ENCODE peak calls at places on chromosomes 2 and 18, in seven cellular contexts. O is endothelial cell, A is T-helper 9 cell, N is NCI-H1436, D is Ammon's horn, F is C1 segment of cervical spinal cord, H is nucleus accumbens. T is an unnamed sample.

GRCh38 chr18:12518326-12518725 is 110.6 kb downstream of the PRELID3A start:
- DNase-seq in H (no peak), F (no peak), D (no peak), N (no peak), A (no peak), O (no peak), T (no peak)

GRCh38 chr2:173962583-173963110 is 2.5 kb downstream of the SP3 start:
- DNase-seq in H (no peak), N (no peak), O (no peak), A (no peak), F (no peak), D (no peak), T (no peak)

GRCh38 chr2:236610991-236611821 is 41.6 kb downstream of the ACKR3 start:
- DNase-seq in D (no peak), A (no peak), H (no peak), N (no peak), O (no peak), F (no peak), T (no peak)

GRCh38 chr2:29011650-29012060 is 30.6 kb downstream of the TOGARAM2 start:
- DNase-seq in N (no peak), A (peak), H (no peak), F (no peak), O (no peak), D (no peak), T (no peak)

GRCh38 chr2:224160917-224161316 is 121.8 kb upstream of the SERPINE2 start:
- DNase-seq in A (no peak), N (no peak), D (no peak), F (no peak), O (no peak), H (peak), T (no peak)

GRCh38 chr18:51278045-51278649 is 80.7 kb upstream of the MEX3C start:
- DNase-seq in A (no peak), O (peak), F (peak), N (peak), H (peak), D (peak), T (peak)

GRCh38 chr2:240570531-240571313 is 2.4 kb downstream of the RNPEPL1 start:
- DNase-seq in O (peak), A (no peak), F (no peak), N (no peak), H (no peak), D (no peak), T (no peak)

GRCh38 chr2:67436221-67436620 is 39.1 kb downstream of the ETAA1 start:
- DNase-seq in O (no peak), F (no peak), A (no peak), H (no peak), D (no peak), N (no peak), T (no peak)

GRCh38 chr2:197152451-197153228 is 157.9 kb downstream of the ANKRD44 start:
- DNase-seq in N (no peak), H (no peak), O (no peak), D (peak), F (no peak), A (no peak), T (no peak)

GRCh38 chr2:239465017-239466001 is 64.5 kb upstream of the HDAC4 start:
- DNase-seq in H (peak), D (peak), F (peak), A (no peak), N (peak), O (no peak), T (peak)

GRCh38 chr2:46385786-46386577 is 88.8 kb downstream of the EPAS1 start:
- DNase-seq in A (no peak), O (no peak), N (no peak), H (no peak), F (no peak), D (no peak), T (no peak)

GRCh38 chr2:216017365-216017764 is 4.0 kb upstream of the MREG start:
- DNase-seq in H (no peak), D (no peak), O (no peak), A (no peak), N (no peak), F (no peak), T (no peak)

GRCh38 chr2:159199751-159200465 is 86.6 kb downstream of the WDSUB1 start:
- DNase-seq in O (no peak), F (no peak), D (no peak), H (no peak), N (no peak), A (no peak), T (no peak)

GRCh38 chr18:13382683-13382989 is 164.1 kb downstream of the LDLRAD4 start:
- DNase-seq in O (no peak), N (no peak), D (no peak), A (no peak), F (no peak), H (no peak), T (peak)

GRCh38 chr18:31942301-31942998 is 478 bp downstream of the TRAPPC8 start:
- DNase-seq in O (peak), N (no peak), F (peak), A (no peak), H (peak), D (peak), T (peak)

GRCh38 chr2:46870051-46870839 is 45.4 kb downstream of the MCFD2 start:
- DNase-seq in O (no peak), N (no peak), D (no peak), H (no peak), F (no peak), A (no peak), T (no peak)

GRCh38 chr2:55862269-55862668 is 61.3 kb downstream of the EFEMP1 start:
- DNase-seq in O (no peak), D (no peak), A (no peak), N (no peak), H (no peak), F (no peak), T (no peak)

GRCh38 chr2:183594150-183594549 is 469.9 kb downstream of the NUP35 start:
- DNase-seq in A (no peak), O (no peak), F (no peak), D (no peak), N (no peak), H (no peak), T (no peak)

GRCh38 chr18:1593091-1593490 is 688.4 kb downstream of the ADCYAP1 start:
- DNase-seq in F (no peak), O (no peak), D (no peak), N (no peak), H (no peak), A (no peak), T (no peak)

GRCh38 chr2:97741686-97742085 is 28.3 kb downstream of the ZAP70 start:
- DNase-seq in D (no peak), O (no peak), F (no peak), A (no peak), N (no peak), H (no peak), T (no peak)

GRCh38 chr2:183996825-183997823 is 601.2 kb upstream of the ZNF804A start:
- DNase-seq in O (no peak), F (no peak), H (no peak), D (no peak), A (no peak), N (peak), T (no peak)

GRCh38 chr2:138536302-138536701 is 34.7 kb downstream of the SPOPL start:
- DNase-seq in O (no peak), N (no peak), A (no peak), H (no peak), D (no peak), F (no peak), T (no peak)

GRCh38 chr2:96098900-96099590 is 17.3 kb downstream of the ADRA2B start:
- DNase-seq in N (no peak), D (no peak), O (peak), F (no peak), H (no peak), A (no peak), T (no peak)

GRCh38 chr2:189876271-189876670 is 92.0 kb downstream of the PMS1 start:
- DNase-seq in N (no peak), D (no peak), F (no peak), O (no peak), A (no peak), H (no peak), T (no peak)

GRCh38 chr18:14933049-14933851 is 185.3 kb downstream of the ANKRD30B start:
- DNase-seq in D (no peak), H (no peak), A (no peak), F (no peak), O (no peak), N (no peak), T (no peak)

GRCh38 chr18:61531891-61532290 is 198.7 kb downstream of the CDH20 start:
- DNase-seq in F (no peak), N (no peak), H (no peak), D (no peak), O (no peak), A (no peak), T (no peak)

GRCh38 chr18:55137602-55138001 is 178.3 kb upstream of the CCDC68 start:
- DNase-seq in O (no peak), H (no peak), N (no peak), A (no peak), D (no peak), F (no peak), T (no peak)

GRCh38 chr2:176003958-176004357 is 1.9 kb upstream of the LNPK start:
- DNase-seq in A (no peak), D (no peak), O (no peak), N (no peak), H (no peak), F (no peak), T (no peak)

GRCh38 chr2:64192570-64193192 is 48.5 kb upstream of the PELI1 start:
- DNase-seq in D (no peak), H (no peak), N (no peak), A (no peak), O (no peak), F (no peak), T (no peak)

GRCh38 chr2:241267249-241268067 is 48.0 kb downstream of the HDLBP start:
- DNase-seq in N (no peak), A (no peak), H (no peak), F (no peak), O (no peak), D (no peak), T (no peak)

GRCh38 chr18:58054041-58054733 is 10.2 kb downstream of the NEDD4L start:
- DNase-seq in F (no peak), O (no peak), N (no peak), A (no peak), D (no peak), H (no peak), T (no peak)

GRCh38 chr2:149329068-149329467 is 1.3 kb upstream of the LYPD6 start:
- DNase-seq in H (no peak), N (peak), D (no peak), A (no peak), F (no peak), O (peak), T (no peak)

GRCh38 chr2:205684871-205685313 is 2.6 kb downstream of the NRP2 start:
- DNase-seq in A (no peak), F (no peak), N (no peak), H (peak), D (peak), O (peak), T (no peak)

GRCh38 chr2:111897924-111898702 is at the start of gene MERTK:
- DNase-seq in N (peak), O (peak), F (peak), A (peak), H (peak), D (peak), T (peak)

GRCh38 chr2:27175330-27175729 is 26.5 kb downstream of the TCF23 start:
- DNase-seq in H (no peak), A (no peak), D (no peak), N (no peak), O (no peak), F (no peak), T (no peak)